ENCODE peak calls at places on chromosome 20, in five cellular contexts. One of them, this sample, is unnamed.
A peak's percentile ranks its signal among the peaks of the same experiment; 100 is the strongest.

GRCh38 chr20:53238121-53238660 is 266.0 kb downstream of the TSHZ2 start:
- DNase-seq in astrocyte: peak; percentile 52
- DNase-seq in GM12865: no peak
- DNase-seq in MM.1S: no peak
- DNase-seq in PC-3: no peak
- DNase-seq in this sample: no peak

GRCh38 chr20:53631909-53632662 is 38.4 kb upstream of the ZNF217 start:
- DNase-seq in MM.1S: no peak
- DNase-seq in PC-3: no peak
- DNase-seq in astrocyte: no peak
- DNase-seq in GM12865: no peak
- DNase-seq in this sample: no peak

GRCh38 chr20:44186674-44187053 is 324 bp downstream of the JPH2 start:
- DNase-seq in MM.1S: no peak
- DNase-seq in astrocyte: no peak
- DNase-seq in PC-3: no peak
- DNase-seq in GM12865: no peak
- DNase-seq in this sample: peak; percentile 29

GRCh38 chr20:51481311-51481997 is 61.1 kb downstream of the NFATC2 start:
- DNase-seq in MM.1S: no peak
- DNase-seq in astrocyte: no peak
- DNase-seq in GM12865: peak; percentile 71
- DNase-seq in PC-3: no peak
- DNase-seq in this sample: no peak

GRCh38 chr20:59788811-59789210 is 144.6 kb downstream of the SYCP2 start:
- DNase-seq in PC-3: no peak
- DNase-seq in astrocyte: no peak
- DNase-seq in MM.1S: no peak
- DNase-seq in GM12865: no peak
- DNase-seq in this sample: no peak

GRCh38 chr20:32344835-32345506 is 13.2 kb upstream of the ASXL1 start:
- DNase-seq in MM.1S: no peak
- DNase-seq in astrocyte: no peak
- DNase-seq in PC-3: peak; percentile 16
- DNase-seq in GM12865: no peak
- DNase-seq in this sample: no peak

GRCh38 chr20:50689864-50690263 is 1.5 kb downstream of the RIPOR3 start:
- DNase-seq in GM12865: no peak
- DNase-seq in astrocyte: no peak
- DNase-seq in PC-3: no peak
- DNase-seq in MM.1S: no peak
- DNase-seq in this sample: peak; percentile 41

GRCh38 chr20:1964659-1965405 is 29.0 kb downstream of the PDYN start:
- DNase-seq in astrocyte: no peak
- DNase-seq in MM.1S: no peak
- DNase-seq in GM12865: no peak
- DNase-seq in PC-3: no peak
- DNase-seq in this sample: no peak

GRCh38 chr20:48632017-48632824 is 195.6 kb downstream of the PREX1 start:
- DNase-seq in MM.1S: no peak
- DNase-seq in astrocyte: no peak
- DNase-seq in PC-3: no peak
- DNase-seq in GM12865: no peak
- DNase-seq in this sample: no peak

GRCh38 chr20:44411757-44412401 is 56.4 kb downstream of the HNF4A start:
- DNase-seq in PC-3: no peak
- DNase-seq in astrocyte: no peak
- DNase-seq in GM12865: no peak
- DNase-seq in MM.1S: no peak
- DNase-seq in this sample: no peak

GRCh38 chr20:35828916-35829315 is 57.1 kb downstream of the PHF20 start:
- DNase-seq in astrocyte: no peak
- DNase-seq in GM12865: no peak
- DNase-seq in PC-3: no peak
- DNase-seq in MM.1S: no peak
- DNase-seq in this sample: no peak

GRCh38 chr20:20888273-20888656 is 175.8 kb upstream of the RALGAPA2 start:
- DNase-seq in PC-3: no peak
- DNase-seq in MM.1S: no peak
- DNase-seq in astrocyte: no peak
- DNase-seq in GM12865: no peak
- DNase-seq in this sample: no peak

GRCh38 chr20:25012616-25013189 is 20.2 kb upstream of the APMAP start:
- DNase-seq in GM12865: no peak
- DNase-seq in astrocyte: no peak
- DNase-seq in PC-3: no peak
- DNase-seq in MM.1S: no peak
- DNase-seq in this sample: no peak

GRCh38 chr20:53150532-53150931 is 178.4 kb downstream of the TSHZ2 start:
- DNase-seq in astrocyte: no peak
- DNase-seq in GM12865: no peak
- DNase-seq in PC-3: no peak
- DNase-seq in MM.1S: no peak
- DNase-seq in this sample: no peak

GRCh38 chr20:41412324-41412723 is 45.7 kb upstream of the EMILIN3 start:
- DNase-seq in astrocyte: no peak
- DNase-seq in GM12865: no peak
- DNase-seq in PC-3: no peak
- DNase-seq in MM.1S: no peak
- DNase-seq in this sample: no peak

GRCh38 chr20:36593347-36593746 is 12.2 kb upstream of the RAB5IF start:
- DNase-seq in GM12865: no peak
- DNase-seq in astrocyte: no peak
- DNase-seq in MM.1S: no peak
- DNase-seq in PC-3: no peak
- DNase-seq in this sample: no peak

GRCh38 chr20:48763183-48764030 is 64.4 kb downstream of the PREX1 start:
- DNase-seq in astrocyte: no peak
- DNase-seq in GM12865: no peak
- DNase-seq in MM.1S: no peak
- DNase-seq in PC-3: no peak
- DNase-seq in this sample: no peak

GRCh38 chr20:59047938-59048680 is 5.5 kb upstream of the PRELID3B start:
- DNase-seq in astrocyte: peak; percentile 61
- DNase-seq in PC-3: peak; percentile 96
- DNase-seq in MM.1S: no peak
- DNase-seq in GM12865: no peak
- DNase-seq in this sample: no peak

GRCh38 chr20:64133951-64134407 is 26.6 kb upstream of the NPBWR2 start:
- DNase-seq in MM.1S: no peak
- DNase-seq in astrocyte: no peak
- DNase-seq in PC-3: no peak
- DNase-seq in GM12865: peak; percentile 30
- DNase-seq in this sample: peak; percentile 43

GRCh38 chr20:40494238-40494637 is 194.8 kb downstream of the MAFB start:
- DNase-seq in GM12865: no peak
- DNase-seq in astrocyte: no peak
- DNase-seq in PC-3: no peak
- DNase-seq in MM.1S: no peak
- DNase-seq in this sample: no peak

GRCh38 chr20:63573739-63574131 is 304 bp downstream of the HELZ2 start:
- DNase-seq in PC-3: no peak
- DNase-seq in astrocyte: no peak
- DNase-seq in MM.1S: no peak
- DNase-seq in GM12865: no peak
- DNase-seq in this sample: no peak

GRCh38 chr20:15846446-15846845 is 726.8 kb downstream of the KIF16B start:
- DNase-seq in GM12865: no peak
- DNase-seq in PC-3: no peak
- DNase-seq in MM.1S: no peak
- DNase-seq in astrocyte: no peak
- DNase-seq in this sample: no peak

GRCh38 chr20:23061713-23062561 is 12.5 kb upstream of the THBD start:
- DNase-seq in GM12865: no peak
- DNase-seq in astrocyte: peak; percentile 51
- DNase-seq in MM.1S: no peak
- DNase-seq in PC-3: peak; percentile 73
- DNase-seq in this sample: peak; percentile 57

GRCh38 chr20:34566978-34567884 is 8.7 kb downstream of the MAP1LC3A start:
- DNase-seq in GM12865: no peak
- DNase-seq in MM.1S: no peak
- DNase-seq in PC-3: no peak
- DNase-seq in astrocyte: no peak
- DNase-seq in this sample: no peak

GRCh38 chr20:8082999-8083398 is 49.1 kb upstream of the PLCB1 start:
- DNase-seq in MM.1S: no peak
- DNase-seq in astrocyte: peak; percentile 72
- DNase-seq in PC-3: no peak
- DNase-seq in GM12865: no peak
- DNase-seq in this sample: peak; percentile 89

GRCh38 chr20:58705525-58705924 is 12.9 kb downstream of the NPEPL1 start:
- DNase-seq in GM12865: no peak
- DNase-seq in astrocyte: no peak
- DNase-seq in PC-3: no peak
- DNase-seq in MM.1S: no peak
- DNase-seq in this sample: no peak

GRCh38 chr20:3645309-3646066 is 17.7 kb downstream of the GFRA4 start:
- DNase-seq in astrocyte: no peak
- DNase-seq in GM12865: no peak
- DNase-seq in PC-3: peak; percentile 23
- DNase-seq in MM.1S: no peak
- DNase-seq in this sample: no peak

GRCh38 chr20:32582659-32583580 is 2.2 kb downstream of the NOL4L start:
- DNase-seq in PC-3: no peak
- DNase-seq in GM12865: no peak
- DNase-seq in astrocyte: no peak
- DNase-seq in MM.1S: no peak
- DNase-seq in this sample: no peak

GRCh38 chr20:11917663-11918062 is at the start of gene BTBD3:
- DNase-seq in GM12865: no peak
- DNase-seq in MM.1S: peak; percentile 93
- DNase-seq in PC-3: no peak
- DNase-seq in astrocyte: peak; percentile 73
- DNase-seq in this sample: peak; percentile 78

GRCh38 chr20:4956200-4956810 is 45.0 kb downstream of the SLC23A2 start:
- DNase-seq in MM.1S: peak; percentile 61
- DNase-seq in PC-3: peak; percentile 86
- DNase-seq in GM12865: peak; percentile 75
- DNase-seq in astrocyte: no peak
- DNase-seq in this sample: peak; percentile 69

DNA sequence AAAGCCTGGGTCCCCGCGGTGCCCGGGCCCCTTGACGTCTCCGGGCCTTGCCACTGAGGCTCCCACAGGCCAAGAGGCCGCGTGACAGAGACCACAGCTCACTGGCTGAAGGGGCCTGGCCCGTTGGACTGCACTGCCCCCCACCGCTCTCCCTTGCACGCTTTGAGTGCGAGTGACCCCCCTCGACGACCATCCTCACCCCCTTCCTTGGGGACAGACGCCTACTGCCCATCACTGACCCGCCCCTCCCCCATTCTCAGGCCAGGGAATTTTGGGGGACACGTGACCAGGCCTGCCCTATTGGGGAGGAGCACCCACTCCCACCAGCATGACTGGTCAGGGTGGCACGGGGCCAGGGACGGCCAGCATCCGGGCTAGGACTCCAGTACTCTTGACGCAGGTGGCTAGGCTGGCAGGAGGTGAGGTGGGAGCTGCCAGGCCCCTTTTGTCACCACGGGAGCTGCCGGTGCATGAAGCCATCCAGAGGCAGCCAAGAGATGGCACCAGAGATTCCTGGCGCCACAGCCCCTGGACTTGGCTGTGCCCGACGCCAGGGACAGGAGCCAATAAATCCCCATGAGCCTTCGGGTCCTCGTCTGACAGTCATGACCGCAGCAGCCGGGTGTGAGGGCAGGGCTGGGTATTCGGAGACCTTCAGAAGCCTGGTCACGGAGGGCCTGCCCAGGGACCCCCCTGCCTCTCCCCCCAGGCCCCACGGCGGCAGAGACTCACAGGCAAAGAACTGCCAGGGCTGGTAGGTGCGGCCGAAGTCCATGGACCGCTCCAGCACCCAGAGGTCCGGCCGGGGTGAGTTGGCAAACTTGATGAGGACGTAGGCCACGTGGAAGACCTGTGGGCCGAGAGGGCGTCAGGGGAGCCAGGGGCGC is 14.5 kb downstream of the LAMA5 start:
- DNase-seq in GM12865: no peak
- DNase-seq in MM.1S: no peak
- DNase-seq in PC-3: peak; percentile 63
- DNase-seq in astrocyte: no peak
- DNase-seq in this sample: no peak
- TF ChIP-seq CTCF in GM12865: no peak
- TF ChIP-seq CTCF in MM.1S: no peak
- TF ChIP-seq CTCF in PC-3: peak; percentile 54
- TF ChIP-seq CTCF in astrocyte: no peak
- TF ChIP-seq CTCF in this sample: no peak

GRCh38 chr20:376089-376488 is 4.5 kb upstream of the TRIB3 start:
- DNase-seq in PC-3: no peak
- DNase-seq in astrocyte: no peak
- DNase-seq in GM12865: no peak
- DNase-seq in MM.1S: no peak
- DNase-seq in this sample: no peak

GRCh38 chr20:378961-379336 is 1.6 kb upstream of the TRIB3 start:
- DNase-seq in PC-3: no peak
- DNase-seq in MM.1S: no peak
- DNase-seq in astrocyte: no peak
- DNase-seq in GM12865: no peak
- DNase-seq in this sample: no peak

GRCh38 chr20:373171-373890 is 7.2 kb upstream of the TRIB3 start:
- DNase-seq in GM12865: no peak
- DNase-seq in astrocyte: peak; percentile 41
- DNase-seq in MM.1S: no peak
- DNase-seq in PC-3: peak; percentile 48
- DNase-seq in this sample: peak; percentile 88

GRCh38 chr20:375265-375889 is 5.2 kb upstream of the TRIB3 start:
- DNase-seq in GM12865: no peak
- DNase-seq in astrocyte: no peak
- DNase-seq in PC-3: no peak
- DNase-seq in MM.1S: no peak
- DNase-seq in this sample: no peak

GRCh38 chr20:376750-377149 is 3.8 kb upstream of the TRIB3 start:
- DNase-seq in MM.1S: no peak
- DNase-seq in astrocyte: no peak
- DNase-seq in GM12865: no peak
- DNase-seq in PC-3: no peak
- DNase-seq in this sample: no peak
- H3K4me3 ChIP-seq in MM.1S: no peak overlapping the region
- H3K4me3 ChIP-seq in astrocyte: no peak overlapping the region
- H3K4me3 ChIP-seq in GM12865: no peak overlapping the region
- H3K4me3 ChIP-seq in PC-3: no peak overlapping the region
- H3K4me3 ChIP-seq in this sample: no peak overlapping the region

DNA sequence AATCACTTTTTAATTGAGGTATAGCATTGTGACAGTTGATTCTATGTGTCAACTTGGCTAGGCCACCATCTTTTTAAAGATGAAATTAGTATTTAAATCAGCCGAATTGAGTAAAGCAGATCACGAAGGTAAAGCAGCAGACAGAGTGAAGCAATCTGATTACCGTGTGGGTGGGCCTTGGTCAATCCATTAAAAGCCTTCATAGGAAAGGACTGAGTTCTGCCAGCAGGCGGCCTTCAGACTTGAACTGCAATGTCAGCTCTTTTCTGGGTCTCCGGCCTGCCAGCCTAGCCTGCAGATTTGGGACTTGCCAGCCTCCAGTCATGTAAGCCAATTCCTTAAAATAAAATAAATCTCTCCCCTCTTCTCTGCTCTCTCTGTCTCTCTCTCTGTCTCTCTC is 22.4 kb upstream of the TGM2 start:
- DNase-seq in MM.1S: no peak
- DNase-seq in GM12865: no peak
- DNase-seq in astrocyte: no peak
- DNase-seq in PC-3: no peak
- DNase-seq in this sample: no peak
- TF ChIP-seq CTCF in MM.1S: no peak
- TF ChIP-seq CTCF in GM12865: no peak
- TF ChIP-seq CTCF in astrocyte: no peak
- TF ChIP-seq CTCF in PC-3: no peak
- TF ChIP-seq CTCF in this sample: no peak

GRCh38 chr20:46400253-46400652 is 6.2 kb downstream of the ELMO2 start:
- DNase-seq in astrocyte: peak; percentile 69
- DNase-seq in MM.1S: no peak
- DNase-seq in GM12865: no peak
- DNase-seq in PC-3: no peak
- DNase-seq in this sample: peak; percentile 76
- H3K4me3 ChIP-seq in astrocyte: no peak overlapping the region
- H3K4me3 ChIP-seq in MM.1S: no peak overlapping the region
- H3K4me3 ChIP-seq in GM12865: no peak overlapping the region
- H3K4me3 ChIP-seq in PC-3: no peak overlapping the region
- H3K4me3 ChIP-seq in this sample: peak overlapping the region; percentile 28